ENCODE peak calls at places on chromosomes 1 and 21, in six cellular contexts. J, M, Q, K, T and Y are unnamed samples.

GRCh38 chr1:162072770-162073169 is 3.3 kb downstream of the NOS1AP start:
- DNase-seq in J (no peak), M (no peak), Q (no peak), K (no peak), T (no peak), Y (no peak)

GRCh38 chr1:165114022-165114888 is 242.3 kb downstream of the LMX1A start:
- DNase-seq in J (no peak), M (peak; percentile 42), Q (peak; percentile 32), K (no peak), T (peak; percentile 70), Y (no peak)

GRCh38 chr21:33561373-33561772 is 18.5 kb downstream of the SON start:
- DNase-seq in J (no peak), M (no peak), Q (no peak), K (no peak), T (no peak), Y (no peak)

GRCh38 chr1:60942896-60943633 is 139.3 kb upstream of the NFIA start:
- DNase-seq in J (no peak), M (no peak), Q (no peak), K (no peak), T (no peak), Y (no peak)

GRCh38 chr1:32900956-32901822 is at the start of gene TMEM54:
- DNase-seq in J (peak; percentile 46), M (peak; percentile 27), Q (peak; percentile 77), K (no peak), T (peak; percentile 73), Y (peak; percentile 56)

GRCh38 chr21:26112979-26113378 is 57.6 kb downstream of the APP start:
- DNase-seq in J (no peak), M (no peak), Q (no peak), K (no peak), T (no peak), Y (no peak)

GRCh38 chr1:171707583-171707982 is 34.3 kb downstream of the VAMP4 start:
- DNase-seq in J (no peak), M (no peak), Q (no peak), K (no peak), T (no peak), Y (no peak)

GRCh38 chr1:54287821-54288220 is 87.9 kb downstream of the MRPL37 start:
- DNase-seq in J (no peak), M (no peak), Q (no peak), K (no peak), T (no peak), Y (no peak)

GRCh38 chr1:230117694-230118093 is 50.7 kb downstream of the GALNT2 start:
- DNase-seq in J (no peak), M (no peak), Q (no peak), K (no peak), T (no peak), Y (no peak)

GRCh38 chr1:117275055-117275454 is 64.3 kb upstream of the VTCN1 start:
- DNase-seq in J (no peak), M (no peak), Q (no peak), K (no peak), T (no peak), Y (no peak)